ENCODE peak calls at places on chromosomes 4 and X, in seven cellular contexts. C is HepG2, P is astrocyte, S is mucosa of descending colon, O is thoracic aorta, T is tibial artery, G is endothelial cell. U is an unnamed sample.

GRCh38 chrX:135396566-135396965 is 25.2 kb upstream of the SMIM10L2A start:
- DNase-seq in C (no peak), P (no peak), O (no peak), T (no peak), G (no peak), S (no peak), U (no peak)

GRCh38 chr4:38266616-38267015 is 306.4 kb downstream of the PTTG2 start:
- DNase-seq in P (peak; percentile 45), C (peak; percentile 6), T (no peak), O (no peak), G (no peak), S (no peak), U (peak; percentile 33)

GRCh38 chr4:93182722-93183121 is 645.8 kb upstream of the ATOH1 start:
- DNase-seq in O (no peak), S (no peak), P (no peak), T (no peak), G (no peak), C (no peak), U (no peak)

GRCh38 chr4:164304861-164305260 is 449.1 kb upstream of the SMIM31 start:
- DNase-seq in O (no peak), C (no peak), P (peak; percentile 47), G (no peak), S (no peak), T (no peak), U (no peak)

GRCh38 chrX:53421772-53422090 is 723 bp downstream of the SMC1A start:
- DNase-seq in S (no peak), P (no peak), O (no peak), G (no peak), C (peak; percentile 19), T (no peak), U (no peak)

GRCh38 chr4:16079046-16079445 is 4.8 kb downstream of the PROM1 start:
- DNase-seq in G (no peak), P (peak; percentile 26), O (no peak), C (no peak), S (no peak), T (no peak), U (peak; percentile 7)

GRCh38 chrX:25869761-25870160 is 268.4 kb upstream of the MAGEB18 start:
- DNase-seq in T (no peak), S (no peak), O (no peak), C (no peak), G (no peak), P (no peak), U (no peak)

GRCh38 chrX:17380221-17380620 is 5.2 kb downstream of the NHS start:
- DNase-seq in P (no peak), S (no peak), O (no peak), G (no peak), T (no peak), C (no peak), U (no peak)

GRCh38 chr4:87559090-87559837 is 30.1 kb upstream of the SPARCL1 start:
- DNase-seq in T (no peak), G (no peak), P (no peak), O (no peak), C (no peak), S (peak; percentile 16), U (peak; percentile 82)

GRCh38 chrX:72258174-72258573 is 18.9 kb downstream of the RPS4X start:
- DNase-seq in P (peak; percentile 62), S (no peak), O (no peak), C (peak; percentile 64), G (no peak), T (no peak), U (no peak)

GRCh38 chr4:78047366-78047765 is 9.8 kb upstream of the FRAS1 start:
- DNase-seq in S (no peak), G (no peak), C (no peak), P (no peak), O (no peak), T (no peak), U (no peak)

GRCh38 chr4:22959483-22959882 is 266.7 kb downstream of the GBA3 start:
- DNase-seq in S (no peak), C (no peak), T (no peak), G (no peak), P (no peak), O (no peak), U (no peak)

GRCh38 chr4:8238515-8239053 is 31.0 kb upstream of the HTRA3 start:
- DNase-seq in P (no peak), T (no peak), O (no peak), G (peak; percentile 35), S (no peak), C (peak; percentile 72), U (no peak)

GRCh38 chrX:110394653-110395052 is 36.0 kb downstream of the RTL9 start:
- DNase-seq in T (no peak), C (no peak), O (no peak), P (peak; percentile 70), S (no peak), G (no peak), U (no peak)

GRCh38 chr4:173025131-173025530 is 143.5 kb upstream of the GALNT7 start:
- DNase-seq in C (peak; percentile 38), G (peak; percentile 31), O (no peak), T (peak; percentile 35), P (peak; percentile 62), S (peak; percentile 89), U (peak; percentile 40)

GRCh38 chr4:137768881-137769280 is 236.6 kb upstream of the PCDH18 start:
- DNase-seq in O (no peak), C (no peak), T (no peak), P (no peak), G (no peak), S (no peak), U (no peak)

GRCh38 chr4:78185117-78185516 is 128.0 kb downstream of the FRAS1 start:
- DNase-seq in C (no peak), P (no peak), S (peak; percentile 4), O (no peak), G (no peak), T (no peak), U (no peak)

GRCh38 chr4:13597604-13598003 is 29.9 kb downstream of the BOD1L1 start:
- DNase-seq in G (no peak), O (no peak), S (no peak), P (no peak), T (no peak), C (no peak), U (no peak)

GRCh38 chr4:107379054-107379869 is 340.8 kb downstream of the PAPSS1 start:
- DNase-seq in O (no peak), T (no peak), C (no peak), P (peak; percentile 40), S (no peak), G (no peak), U (no peak)

GRCh38 chr4:154208424-154208823 is 283.2 kb downstream of the DCHS2 start:
- DNase-seq in T (no peak), O (no peak), C (no peak), P (no peak), G (no peak), S (no peak), U (no peak)

GRCh38 chr4:13988347-13989265 is 361.1 kb upstream of the BOD1L1 start:
- DNase-seq in G (no peak), T (peak; percentile 82), S (no peak), O (peak; percentile 47), P (peak; percentile 97), C (no peak), U (no peak)

GRCh38 chrX:132592880-132593279 is 104.0 kb upstream of the MBNL3 start:
- DNase-seq in P (no peak), C (peak; percentile 39), T (no peak), G (peak; percentile 24), S (peak; percentile 12), O (no peak), U (peak; percentile 8)

GRCh38 chr4:98828801-98829200 is 100.1 kb downstream of the EIF4E start:
- DNase-seq in C (peak; percentile 3), S (peak; percentile 42), T (no peak), O (no peak), G (no peak), P (no peak), U (peak; percentile 44)

GRCh38 chr4:173517781-173518371 is 12.2 kb downstream of the HAND2 start:
- DNase-seq in C (no peak), P (no peak), S (peak; percentile 57), G (no peak), T (no peak), O (no peak), U (no peak)

GRCh38 chr4:101730291-101731117 is 60.0 kb upstream of the BANK1 start:
- DNase-seq in P (peak; percentile 66), C (peak; percentile 54), O (peak; percentile 3), S (peak; percentile 87), T (peak; percentile 80), G (peak; percentile 65), U (peak; percentile 73)
- TF ChIP-seq CTCF in P (peak; percentile 64), C (peak; percentile 85), O (peak; percentile 37), S (peak; percentile 27), T (peak; percentile 59), G (peak; percentile 71), U (peak; percentile 61)

GRCh38 chr4:150415213-150415612 is 166.7 kb upstream of the MAB21L2 start:
- DNase-seq in P (peak; percentile 10), C (no peak), T (no peak), O (no peak), S (no peak), G (no peak), U (no peak)

DNA sequence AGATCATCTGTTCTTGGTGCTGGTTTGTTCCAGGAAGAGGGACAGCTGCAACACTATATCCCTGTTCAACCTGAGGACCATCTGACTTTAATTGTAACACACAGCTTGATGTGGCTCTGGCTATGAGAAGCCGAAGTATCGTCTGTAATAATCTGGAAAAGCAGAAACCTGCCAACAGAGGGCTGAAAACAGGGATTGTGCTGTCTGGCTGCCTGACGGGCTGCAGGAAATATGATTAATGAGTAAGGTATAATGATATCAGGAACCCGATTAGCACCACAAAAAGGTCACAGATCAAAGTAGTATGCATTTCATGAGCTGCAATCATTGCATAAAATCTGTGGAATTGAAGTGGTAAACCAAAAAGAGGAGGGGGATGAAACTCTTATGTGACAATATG is 170.4 kb upstream of the MAB21L2 start:
- DNase-seq in C (no peak), O (no peak), G (no peak), P (peak; percentile 10), T (no peak), S (no peak), U (no peak)
- TF ChIP-seq CTCF in C (no peak), O (no peak), G (no peak), P (no peak), T (no peak), S (no peak), U (no peak)

GRCh38 chr4:88614058-88614457 is 21.8 kb downstream of the HERC3 start:
- DNase-seq in C (no peak), G (no peak), T (no peak), S (no peak), O (no peak), P (no peak), U (no peak)
- TF ChIP-seq CTCF in C (no peak), G (no peak), T (no peak), S (no peak), O (no peak), P (no peak), U (no peak)

GRCh38 chrX:24023972-24024664 is 2.9 kb downstream of the KLHL15 start:
- DNase-seq in O (no peak), S (no peak), C (no peak), G (no peak), P (no peak), T (no peak), U (no peak)

GRCh38 chrX:24023538-24023937 is 3.4 kb downstream of the KLHL15 start:
- DNase-seq in O (no peak), C (no peak), T (no peak), G (no peak), S (no peak), P (no peak), U (no peak)

GRCh38 chrX:24026403-24026801 is 584 bp downstream of the KLHL15 start:
- DNase-seq in T (no peak), O (no peak), G (no peak), P (no peak), S (no peak), C (no peak), U (no peak)

GRCh38 chrX:24025741-24026402 is 1.1 kb downstream of the KLHL15 start:
- DNase-seq in S (no peak), P (peak; percentile 66), O (no peak), C (no peak), G (no peak), T (peak; percentile 19), U (peak; percentile 27)

GRCh38 chrX:24024819-24025740 is 1.9 kb downstream of the KLHL15 start:
- DNase-seq in G (peak; percentile 83), P (peak; percentile 78), S (peak; percentile 85), T (peak; percentile 78), C (peak; percentile 73), O (peak; percentile 22), U (peak; percentile 86)
- TF ChIP-seq CTCF in G (peak; percentile 18), P (no peak), S (peak; percentile 12), T (no peak), C (peak; percentile 39), O (no peak), U (no peak)

U was measured in activated CD8-positive, alpha-beta T cell treated with anti-CD3 and anti-CD28 coated beads for 36 hours.